ENCODE peak calls at places on chromosome 10, in four cellular contexts. N is HepG2, E is GM12878, B is H1. T is an unnamed sample.

GRCh38 chr10:89428873-89429272 is 14.5 kb downstream of the IFIT5 start:
- DNase-seq in N (no peak), E (no peak), B (no peak), T (no peak)

GRCh38 chr10:49118450-49118849 is 3.1 kb upstream of the VSTM4 start:
- DNase-seq in E (no peak), B (no peak), N (no peak), T (no peak)

GRCh38 chr10:117610321-117610720 is 67.8 kb downstream of the EMX2 start:
- DNase-seq in E (no peak), N (no peak), B (no peak), T (peak; percentile 27)

GRCh38 chr10:70461397-70462348 is 16.9 kb upstream of the PALD1 start:
- DNase-seq in E (no peak), B (no peak), N (peak; percentile 37), T (no peak)

GRCh38 chr10:13439771-13440708 is 88.8 kb downstream of the BEND7 start:
- DNase-seq in N (peak; percentile 20), E (no peak), B (no peak), T (peak; percentile 30)

GRCh38 chr10:93198401-93199175 is 124.9 kb downstream of the CYP26A1 start:
- DNase-seq in E (no peak), B (no peak), N (no peak), T (no peak)

GRCh38 chr10:97858001-97858439 is 8.4 kb downstream of the GOLGA7B start:
- DNase-seq in E (no peak), B (no peak), N (no peak), T (no peak)

GRCh38 chr10:53102424-53102823 is 329.8 kb upstream of the MBL2 start:
- DNase-seq in B (no peak), E (no peak), N (no peak), T (no peak)

GRCh38 chr10:2938869-2939268 is 128.5 kb upstream of the PFKP start:
- DNase-seq in B (no peak), N (peak; percentile 5), E (no peak), T (no peak)

GRCh38 chr10:129755075-129756020 is 208.7 kb downstream of the EBF3 start:
- DNase-seq in E (no peak), B (no peak), N (no peak), T (no peak)

GRCh38 chr10:95963202-95963991 is 55.6 kb downstream of the CC2D2B start:
- DNase-seq in N (no peak), B (no peak), E (no peak), T (no peak)

GRCh38 chr10:92832998-92833642 is 15.2 kb upstream of the EXOC6 start:
- DNase-seq in E (no peak), B (no peak), N (no peak), T (no peak)

GRCh38 chr10:118045842-118046490 is 775 bp downstream of the RAB11FIP2 start:
- DNase-seq in B (no peak), E (peak; percentile 4), N (peak; percentile 15), T (peak; percentile 2)

GRCh38 chr10:132897516-132898381 is 44.6 kb downstream of the CFAP46 start:
- DNase-seq in B (no peak), N (no peak), E (no peak), T (no peak)

GRCh38 chr10:129742742-129743550 is 221.1 kb downstream of the EBF3 start:
- DNase-seq in E (no peak), B (no peak), N (no peak), T (no peak)

GRCh38 chr10:116122664-116123063 is 150.3 kb downstream of the GFRA1 start:
- DNase-seq in N (no peak), E (no peak), B (no peak), T (no peak)

GRCh38 chr10:1293147-1293546 is 237.0 kb downstream of the WDR37 start:
- DNase-seq in B (no peak), E (no peak), N (no peak), T (no peak)

GRCh38 chr10:106615081-106615480 is 549.4 kb downstream of the SORCS1 start:
- DNase-seq in N (no peak), B (no peak), E (no peak), T (peak; percentile 43)

GRCh38 chr10:109894516-109894915 is 28.8 kb downstream of the XPNPEP1 start:
- DNase-seq in N (no peak), B (no peak), E (no peak), T (no peak)

GRCh38 chr10:14670551-14671240 is 104.0 kb downstream of the FAM107B start:
- DNase-seq in B (no peak), N (no peak), E (no peak), T (no peak)

GRCh38 chr10:69451784-69452251 is 553 bp downstream of the TSPAN15 start:
- DNase-seq in B (peak; percentile 10), E (no peak), N (no peak), T (no peak)

GRCh38 chr10:29841724-29842649 is 207.2 kb upstream of the SVIL start:
- DNase-seq in E (no peak), N (peak; percentile 56), B (no peak), T (no peak)

GRCh38 chr10:121596668-121597503 is 1.4 kb downstream of the FGFR2 start:
- DNase-seq in E (no peak), N (no peak), B (peak; percentile 62), T (peak; percentile 89)

GRCh38 chr10:121601458-121601857 is 3.2 kb upstream of the FGFR2 start:
- DNase-seq in B (no peak), E (no peak), N (no peak), T (no peak)

GRCh38 chr10:121597504-121598241 is 571 bp downstream of the FGFR2 start:
- DNase-seq in E (no peak), N (no peak), B (no peak), T (no peak)

GRCh38 chr10:121595806-121596667 is 2.2 kb downstream of the FGFR2 start:
- DNase-seq in E (no peak), N (no peak), B (no peak), T (no peak)

DNA sequence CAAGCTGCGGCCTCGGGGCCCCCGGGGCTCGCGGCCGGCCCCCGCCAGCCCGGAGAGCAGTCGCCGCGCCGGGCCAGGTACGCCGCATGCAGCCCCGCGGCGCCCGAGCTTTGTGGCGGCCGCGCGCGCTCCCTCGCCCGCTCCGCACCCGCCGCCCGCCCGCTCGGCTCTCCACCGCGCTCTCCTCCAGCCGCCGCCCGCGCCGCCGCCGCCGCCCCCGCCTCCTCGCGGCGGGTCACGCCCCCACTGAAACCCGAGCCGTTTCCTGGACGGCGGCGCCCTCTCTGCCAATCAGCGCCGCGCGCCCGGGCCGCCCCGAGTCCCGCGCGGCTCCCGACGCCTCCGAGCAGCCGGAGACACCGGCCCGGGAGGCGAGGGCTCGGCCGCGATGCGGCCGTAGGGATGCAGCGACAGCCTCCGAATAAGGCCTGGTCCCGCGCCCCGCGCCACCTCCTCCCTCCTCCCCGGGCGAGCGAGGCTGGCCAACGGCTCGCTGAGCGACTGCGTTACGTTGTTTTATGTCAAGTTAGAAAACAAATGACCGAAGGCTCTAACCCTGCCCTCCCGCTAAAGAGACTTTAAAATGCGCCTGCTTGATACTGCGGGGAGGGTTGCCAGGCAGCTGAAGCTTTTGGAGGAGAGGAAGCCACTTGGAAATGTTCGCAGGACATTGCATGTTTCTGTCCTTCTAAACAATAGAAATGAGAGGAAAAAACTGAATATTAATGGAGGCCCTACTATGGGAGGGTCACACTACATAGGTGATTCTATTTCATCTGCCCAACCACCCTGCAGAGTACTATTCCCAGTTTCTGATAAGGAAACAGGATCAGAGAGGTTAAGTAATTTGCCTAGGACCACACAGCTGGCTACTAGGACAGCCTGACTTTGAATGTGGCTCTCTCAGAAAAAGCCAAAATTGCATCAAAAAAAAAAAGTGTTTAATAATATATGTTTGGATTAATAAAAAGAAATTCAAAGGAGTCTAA is at the start of gene FGFR2:
- DNase-seq in E (no peak), B (no peak), N (peak; percentile 46), T (no peak)
- H3K4me3 ChIP-seq in E (no peak within 1 kb of the TSS), B (peak within 1 kb of the TSS; percentile 100), N (peak within 1 kb of the TSS; percentile 54), T (peak within 1 kb of the TSS; percentile 86)

GRCh38 chr10:50393784-50394183 is 142.5 kb upstream of the ASAH2 start:
- DNase-seq in E (no peak), B (no peak), N (peak; percentile 87), T (no peak)

GRCh38 chr10:50390302-50390701 is 139.0 kb upstream of the ASAH2 start:
- DNase-seq in E (no peak), B (no peak), N (no peak), T (no peak)

GRCh38 chr10:50392966-50393718 is 141.8 kb upstream of the ASAH2 start:
- DNase-seq in E (no peak), N (peak; percentile 16), B (no peak), T (no peak)

GRCh38 chr10:50394832-50395231 is 143.5 kb upstream of the ASAH2 start:
- DNase-seq in B (no peak), N (no peak), E (no peak), T (no peak)

GRCh38 chr10:50392426-50392825 is 141.1 kb upstream of the ASAH2 start:
- DNase-seq in B (no peak), N (peak; percentile 74), E (no peak), T (no peak)
- H3K4me1 ChIP-seq in B (no peaks in the 10 kb centered on the region), N (peaks cover 85% of the 10 kb centered on the region), E (peaks cover 30% of the 10 kb centered on the region), T (no peaks in the 10 kb centered on the region)

DNA sequence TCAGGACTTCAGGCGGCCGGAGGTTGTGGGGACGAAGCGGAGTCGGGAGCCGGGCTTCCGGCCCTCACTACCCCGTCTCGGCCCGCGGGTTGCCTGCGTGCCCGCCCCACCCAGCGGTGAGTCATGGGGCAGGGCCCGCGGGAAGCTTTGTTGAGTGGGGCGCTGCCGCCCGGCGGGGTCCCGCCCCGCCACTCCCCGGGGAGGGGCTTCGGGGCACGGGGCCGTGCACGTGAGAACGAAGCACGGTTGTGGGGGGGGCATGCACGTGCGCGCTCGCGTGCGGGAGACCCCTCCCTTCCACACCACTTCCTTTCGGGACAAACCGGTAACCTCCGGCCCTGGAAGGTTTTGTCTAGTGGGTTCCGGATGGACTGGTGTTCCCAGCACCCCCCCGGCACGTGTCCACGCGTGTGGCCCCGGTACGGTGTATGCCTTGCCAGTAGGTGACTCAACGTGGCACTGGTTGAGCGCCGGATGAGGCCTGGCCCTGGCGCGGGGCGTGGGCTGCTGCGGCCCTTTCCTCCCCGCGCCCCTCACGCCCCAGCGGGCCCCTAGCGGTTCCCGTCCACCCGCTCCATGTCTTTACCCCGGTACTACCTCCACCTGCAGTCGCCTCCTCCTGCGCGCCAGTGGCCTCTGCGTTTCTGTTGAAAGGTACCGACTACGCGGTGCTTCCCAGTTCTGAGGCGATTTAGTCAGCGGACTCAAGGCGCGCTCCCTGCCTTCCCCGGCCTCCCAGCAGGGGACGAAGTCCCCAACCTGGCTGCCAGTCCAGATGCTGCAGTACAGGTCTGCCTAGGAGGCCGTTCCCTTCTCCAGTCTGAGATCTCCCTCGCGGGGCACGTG is 3.1 kb downstream of the ADIRF start:
- DNase-seq in N (no peak), E (peak; percentile 55), B (no peak), T (no peak)
- TF ChIP-seq SUZ12 in N (no peak), E (no peak), B (peak; percentile 35), T (no peak)

GRCh38 chr10:112792487-112793196 is 157.4 kb upstream of the TCF7L2 start:
- DNase-seq in B (no peak), N (no peak), E (no peak), T (no peak)
- H3K4me3 ChIP-seq in B (no peak overlapping the region), N (no peak overlapping the region), E (no peak overlapping the region), T (no peak overlapping the region)

T was measured in NT2/D1.